ENCODE peak calls at places on chromosomes 7 and 10, in seven cellular contexts. W is stimulated activated CD4-positive, alpha-beta T cell treated with anti-CD3 and anti-CD28 coated beads, Interleukin-4, amount 100 ng/mL, for 1 hour; P is stimulated activated CD8-positive, alpha-beta memory T cell treated with anti-CD3 and anti-CD28 coated beads, Interleukin-4, amount 100 ng/mL, for 1 hour; Q is GM04504; K is GM20000; B is epithelial cell of esophagus; D is NCI-H1105 treated with DMSO at 0.1 percent for 48 hours. J is an unnamed sample.

GRCh38 chr7:104943502-104944343 is 70.3 kb upstream of the KMT2E start:
- DNase-seq in K (peak; percentile 67), D (peak; percentile 85), B (peak; percentile 28), W (peak; percentile 31), P (peak; percentile 36), Q (no peak), J (no peak)

GRCh38 chr10:61643316-61643751 is 19.4 kb upstream of the CABCOCO1 start:
- DNase-seq in B (peak; percentile 52), K (no peak), P (no peak), D (peak; percentile 57), W (no peak), Q (peak; percentile 60), J (no peak)

GRCh38 chr7:141533149-141533949 is 17.9 kb upstream of the AGK start:
- DNase-seq in P (no peak), K (peak; percentile 74), W (peak; percentile 60), B (peak; percentile 79), Q (peak; percentile 43), D (peak; percentile 79), J (peak; percentile 67)

GRCh38 chr10:48708144-48708543 is 23.5 kb downstream of the WDFY4 start:
- DNase-seq in P (no peak), D (no peak), K (no peak), Q (no peak), B (no peak), W (no peak), J (no peak)

GRCh38 chr7:144830024-144830785 is 5.6 kb downstream of the TPK1 start:
- DNase-seq in Q (no peak), K (no peak), D (no peak), P (no peak), W (no peak), B (no peak), J (no peak)

GRCh38 chr10:63105811-63106755 is 27.0 kb upstream of the NRBF2 start:
- DNase-seq in Q (no peak), W (no peak), P (no peak), B (peak; percentile 91), K (no peak), D (no peak), J (peak; percentile 54)

GRCh38 chr7:94022550-94022949 is 18.4 kb upstream of the BET1 start:
- DNase-seq in Q (no peak), K (no peak), D (no peak), B (peak; percentile 27), W (no peak), P (no peak), J (no peak)

GRCh38 chr10:4778761-4779160 is 47.2 kb upstream of the AKR1E2 start:
- DNase-seq in W (no peak), P (no peak), B (no peak), Q (no peak), D (no peak), K (no peak), J (no peak)

GRCh38 chr7:24701232-24701898 is 55.9 kb downstream of the GSDME start:
- DNase-seq in P (no peak), D (peak; percentile 39), K (no peak), W (no peak), Q (peak; percentile 77), B (peak; percentile 85), J (no peak)

GRCh38 chr10:97546441-97547340 is 25.9 kb upstream of the ANKRD2 start:
- DNase-seq in D (no peak), B (no peak), W (no peak), Q (no peak), K (no peak), P (no peak), J (no peak)

GRCh38 chr10:22900841-22901601 is 26.8 kb upstream of the ARMC3 start:
- DNase-seq in K (no peak), W (no peak), B (no peak), P (no peak), D (no peak), Q (no peak), J (no peak)

GRCh38 chr7:24255139-24255538 is 28.9 kb upstream of the NPY start:
- DNase-seq in K (no peak), P (no peak), D (no peak), B (no peak), W (no peak), Q (no peak), J (no peak)

GRCh38 chr7:79272066-79272669 is 181.3 kb downstream of the MAGI2 start:
- DNase-seq in P (no peak), B (peak; percentile 60), K (peak; percentile 23), D (peak; percentile 62), W (no peak), Q (no peak), J (peak; percentile 65)

GRCh38 chr10:103895458-103896186 is 22.4 kb downstream of the STN1 start:
- DNase-seq in K (no peak), B (peak; percentile 56), D (no peak), W (no peak), Q (peak; percentile 64), P (no peak), J (peak; percentile 61)

J was measured in NCI-H460.